ENCODE peak calls at places on chromosomes 13 and 19, in nine cellular contexts. Q is NCI-H2029; G is activated T-helper 1 cell treated with anti-CD3 and anti-CD28 coated beads, Interleukin-12 subunit alpha, Interleukin-12 subunit beta, Interleukin-2, Interleukin-4 antibody, amounts not matched to agents 30 ng/mL and 10 ng/mL and 1 ng/mL, durations not matched to agents 14 hours and 24 hours and 36 hours; K is ecto neural progenitor cell; U is NCI-H1105; V is neural crest cell; R is stimulated activated naive CD4-positive, alpha-beta T cell; M is NT2/D1; C is NCI-H1930. A is an unnamed sample.

GRCh38 chr13:98650376-98651107 is 73.6 kb upstream of the STK24 start:
- DNase-seq in Q (no peak), G (no peak), K (no peak), U (no peak), V (no peak), R (no peak), M (no peak), C (no peak), A (no peak)

GRCh38 chr13:65677906-65678305 is 1552.2 kb downstream of the PCDH9 start:
- DNase-seq in Q (no peak), G (no peak), K (no peak), U (no peak), V (no peak), R (no peak), M (peak; percentile 8), C (no peak), A (no peak)

GRCh38 chr19:54949412-54949811 is 2.1 kb upstream of the NLRP7 start:
- DNase-seq in Q (no peak), G (no peak), K (no peak), U (no peak), V (no peak), R (no peak), M (no peak), C (no peak), A (no peak)

GRCh38 chr19:31559494-31559893 is 210.3 kb upstream of the TSHZ3 start:
- DNase-seq in Q (no peak), G (no peak), K (no peak), U (no peak), V (no peak), R (no peak), M (no peak), C (no peak), A (no peak)

GRCh38 chr13:61728468-61728867 is 312.8 kb upstream of the PCDH20 start:
- DNase-seq in Q (no peak), G (no peak), K (no peak), U (peak; percentile 86), V (no peak), R (no peak), M (no peak), C (no peak), A (no peak)

GRCh38 chr13:39379667-39380655 is 223.0 kb downstream of the LHFPL6 start:
- DNase-seq in Q (no peak), G (no peak), K (no peak), U (no peak), V (no peak), R (no peak), M (no peak), C (no peak), A (no peak)

GRCh38 chr19:8150998-8151397 is 1.6 kb upstream of the FBN3 start:
- DNase-seq in Q (no peak), G (no peak), K (no peak), U (no peak), V (no peak), R (no peak), M (no peak), C (no peak), A (no peak)

GRCh38 chr13:30796833-30797601 is 61.7 kb downstream of the ALOX5AP start:
- DNase-seq in Q (peak; percentile 2), G (no peak), K (no peak), U (peak; percentile 8), V (no peak), R (no peak), M (no peak), C (no peak), A (no peak)

GRCh38 chr19:47377801-47378200 is 28.7 kb downstream of the DHX34 start:
- DNase-seq in Q (peak; percentile 46), G (no peak), K (no peak), U (no peak), V (no peak), R (no peak), M (no peak), C (no peak), A (no peak)

GRCh38 chr13:25836709-25837316 is 215.0 kb downstream of the SHISA2 start:
- DNase-seq in Q (no peak), G (no peak), K (no peak), U (no peak), V (no peak), R (no peak), M (no peak), C (no peak), A (no peak)

GRCh38 chr19:13060964-13061927 is 41.4 kb downstream of the LYL1 start:
- DNase-seq in Q (peak; percentile 71), G (peak; percentile 68), K (peak; percentile 87), U (peak; percentile 83), V (peak; percentile 92), R (peak; percentile 61), M (peak; percentile 68), C (peak; percentile 48), A (peak; percentile 85)

GRCh38 chr19:29515233-29515619 is 10.6 kb upstream of the VSTM2B start:
- DNase-seq in Q (no peak), G (no peak), K (no peak), U (no peak), V (no peak), R (no peak), M (no peak), C (no peak), A (no peak)

GRCh38 chr13:45615501-45616101 is at the start of gene ERICH6B:
- DNase-seq in Q (no peak), G (no peak), K (peak; percentile 90), U (peak; percentile 58), V (peak; percentile 76), R (no peak), M (peak; percentile 39), C (peak; percentile 36), A (no peak)

GRCh38 chr13:109922518-109922917 is 136.1 kb upstream of the IRS2 start:
- DNase-seq in Q (no peak), G (no peak), K (no peak), U (no peak), V (no peak), R (no peak), M (no peak), C (no peak), A (no peak)

GRCh38 chr13:50543767-50544166 is 299.7 kb downstream of the DLEU7 start:
- DNase-seq in Q (no peak), G (no peak), K (no peak), U (no peak), V (no peak), R (no peak), M (no peak), C (no peak), A (no peak)

GRCh38 chr19:13930402-13930801 is 7.8 kb downstream of the PODNL1 start:
- DNase-seq in Q (no peak), G (no peak), K (no peak), U (no peak), V (no peak), R (no peak), M (no peak), C (no peak), A (no peak)

GRCh38 chr19:18479964-18480723 is 41.7 kb downstream of the ELL start:
- DNase-seq in Q (peak; percentile 65), G (no peak), K (no peak), U (peak; percentile 79), V (no peak), R (no peak), M (no peak), C (no peak), A (no peak)

GRCh38 chr19:16449330-16449961 is 22.3 kb downstream of the EPS15L1 start:
- DNase-seq in Q (no peak), G (peak; percentile 39), K (no peak), U (no peak), V (no peak), R (no peak), M (no peak), C (no peak), A (no peak)

GRCh38 chr19:2249880-2250764 is 999 bp downstream of the AMH start:
- DNase-seq in Q (no peak), G (no peak), K (no peak), U (no peak), V (no peak), R (no peak), M (no peak), C (no peak), A (no peak)

GRCh38 chr13:113921763-113922162 is 52.1 kb downstream of the C13orf46 start:
- DNase-seq in Q (no peak), G (no peak), K (no peak), U (no peak), V (no peak), R (no peak), M (no peak), C (no peak), A (no peak)

GRCh38 chr13:114031631-114032030 is 57.8 kb upstream of the C13orf46 start:
- DNase-seq in Q (no peak), G (no peak), K (no peak), U (no peak), V (no peak), R (no peak), M (no peak), C (no peak), A (no peak)

GRCh38 chr19:19406878-19407639 is 1.6 kb downstream of the GATAD2A start:
- DNase-seq in Q (no peak), G (peak; percentile 17), K (no peak), U (no peak), V (no peak), R (peak; percentile 29), M (no peak), C (no peak), A (no peak)

GRCh38 chr19:5801796-5802616 is 2.9 kb upstream of the NRTN start:
- DNase-seq in Q (no peak), G (no peak), K (peak; percentile 83), U (no peak), V (peak; percentile 60), R (peak; percentile 13), M (no peak), C (peak; percentile 62), A (no peak)

GRCh38 chr13:113601166-113602070 is 16.9 kb downstream of the TFDP1 start:
- DNase-seq in Q (no peak), G (no peak), K (no peak), U (no peak), V (no peak), R (no peak), M (no peak), C (no peak), A (no peak)

GRCh38 chr19:50877338-50877737 is 4.1 kb downstream of the KLK2 start:
- DNase-seq in Q (no peak), G (no peak), K (no peak), U (no peak), V (no peak), R (no peak), M (no peak), C (no peak), A (no peak)

GRCh38 chr19:44025217-44025936 is at the start of gene ZNF222:
- DNase-seq in Q (peak; percentile 59), G (peak; percentile 69), K (peak; percentile 78), U (peak; percentile 65), V (peak; percentile 55), R (peak; percentile 72), M (peak; percentile 23), C (peak; percentile 53), A (peak; percentile 79)

GRCh38 chr19:8638078-8638619 is 7.7 kb downstream of the NFILZ start:
- DNase-seq in Q (no peak), G (no peak), K (no peak), U (no peak), V (no peak), R (no peak), M (no peak), C (no peak), A (peak; percentile 57)

GRCh38 chr13:113974304-113975281 is 717 bp upstream of the C13orf46 start:
- DNase-seq in Q (no peak), G (no peak), K (no peak), U (no peak), V (no peak), R (no peak), M (no peak), C (no peak), A (no peak)

GRCh38 chr13:113178070-113178895 is 19.8 kb downstream of the PROZ start:
- DNase-seq in Q (no peak), G (no peak), K (no peak), U (no peak), V (no peak), R (no peak), M (no peak), C (no peak), A (peak; percentile 80)

GRCh38 chr19:45762870-45763631 is 6.0 kb downstream of the SIX5 start:
- DNase-seq in Q (no peak), G (no peak), K (peak; percentile 44), U (no peak), V (no peak), R (no peak), M (no peak), C (no peak), A (no peak)

GRCh38 chr13:24076636-24077035 is 83.9 kb upstream of the SPATA13 start:
- DNase-seq in Q (no peak), G (no peak), K (no peak), U (no peak), V (no peak), R (no peak), M (no peak), C (no peak), A (no peak)